ENCODE peak calls at places on chromosomes 11 and 22, in five cellular contexts. I is T-helper 9 cell, V is ACHN, X is psoas muscle, Q is HTR-8/SVneo. A is an unnamed sample.
A peak's percentile ranks its signal among the peaks of the same experiment; 100 is the strongest.

GRCh38 chr11:122192634-122193245 is 76.7 kb upstream of the BLID start:
- DNase-seq in I (no peak), V (no peak), X (no peak), Q (no peak), A (no peak)

GRCh38 chr22:24142831-24143230 is 38.5 kb upstream of the SUSD2 start:
- DNase-seq in I (no peak), V (no peak), X (no peak), Q (no peak), A (no peak)

GRCh38 chr22:30704978-30705377 is 10.3 kb downstream of the OSBP2 start:
- DNase-seq in I (no peak), V (no peak), X (no peak), Q (no peak), A (no peak)

GRCh38 chr11:84316866-84317560 is 1030.8 kb upstream of the CCDC90B start:
- DNase-seq in I (no peak), V (no peak), X (no peak), Q (no peak), A (no peak)

GRCh38 chr22:32080904-32081303 is 37.8 kb downstream of the SLC5A1 start:
- DNase-seq in I (no peak), V (peak; percentile 62), X (no peak), Q (peak; percentile 22), A (no peak)

GRCh38 chr11:127962416-127962815 is 624.9 kb downstream of the ETS1 start:
- DNase-seq in I (no peak), V (no peak), X (no peak), Q (no peak), A (no peak)

GRCh38 chr22:39956932-39957664 is 3.1 kb upstream of the TMA7B start:
- DNase-seq in I (no peak), V (no peak), X (no peak), Q (no peak), A (no peak)

GRCh38 chr11:116719102-116719501 is 53.7 kb downstream of the BUD13 start:
- DNase-seq in I (no peak), V (no peak), X (no peak), Q (no peak), A (no peak)

GRCh38 chr11:78961938-78962701 is 387.5 kb upstream of the NARS2 start:
- DNase-seq in I (no peak), V (no peak), X (no peak), Q (no peak), A (no peak)

GRCh38 chr11:12354750-12355545 is 22.4 kb upstream of the PARVA start:
- DNase-seq in I (no peak), V (no peak), X (no peak), Q (no peak), A (no peak)

GRCh38 chr11:12817681-12818332 is 143.6 kb downstream of the TEAD1 start:
- DNase-seq in I (no peak), V (no peak), X (no peak), Q (no peak), A (no peak)

GRCh38 chr11:126645206-126645605 is 289.7 kb downstream of the ST3GAL4 start:
- DNase-seq in I (no peak), V (no peak), X (no peak), Q (peak; percentile 29), A (no peak)

GRCh38 chr11:75394086-75394840 is 5.1 kb upstream of the RPS3 start:
- DNase-seq in I (no peak), V (no peak), X (no peak), Q (no peak), A (no peak)

GRCh38 chr22:48338793-48339705 is 1488.6 kb downstream of the BRD1 start:
- DNase-seq in I (no peak), V (no peak), X (no peak), Q (no peak), A (no peak)

GRCh38 chr11:73366953-73367352 is 9.2 kb upstream of the RELT start:
- DNase-seq in I (no peak), V (no peak), X (no peak), Q (no peak), A (no peak)

GRCh38 chr22:17939011-17939410 is 85.3 kb downstream of the MICAL3 start:
- DNase-seq in I (no peak), V (no peak), X (no peak), Q (no peak), A (no peak)

GRCh38 chr11:113632981-113633380 is 73.1 kb downstream of the TMPRSS5 start:
- DNase-seq in I (no peak), V (no peak), X (no peak), Q (no peak), A (peak; percentile 27)

GRCh38 chr22:23684561-23685031 is 6.2 kb upstream of the RGL4 start:
- DNase-seq in I (no peak), V (no peak), X (no peak), Q (no peak), A (peak; percentile 51)

GRCh38 chr11:26931248-26931631 is 62.7 kb upstream of the FIBIN start:
- DNase-seq in I (no peak), V (no peak), X (no peak), Q (no peak), A (no peak)

GRCh38 chr11:116694815-116695590 is 77.8 kb downstream of the BUD13 start:
- DNase-seq in I (no peak), V (no peak), X (no peak), Q (no peak), A (peak; percentile 41)

GRCh38 chr11:11620966-11621880 is 582 bp downstream of the GALNT18 start:
- DNase-seq in I (no peak), V (peak; percentile 35), X (peak; percentile 37), Q (peak; percentile 15), A (peak; percentile 80)

GRCh38 chr11:95154514-95154913 is 64.9 kb downstream of the ENDOD1 start:
- DNase-seq in I (peak; percentile 28), V (peak; percentile 48), X (no peak), Q (peak; percentile 36), A (no peak)

GRCh38 chr11:22703561-22703960 is 37.1 kb downstream of the GAS2 start:
- DNase-seq in I (no peak), V (peak; percentile 2), X (no peak), Q (no peak), A (no peak)

GRCh38 chr11:34565417-34566208 is 52.0 kb upstream of the ELF5 start:
- DNase-seq in I (no peak), V (peak; percentile 17), X (no peak), Q (no peak), A (no peak)

GRCh38 chr11:100776212-100776896 is 89.3 kb downstream of the ARHGAP42 start:
- DNase-seq in I (no peak), V (peak; percentile 85), X (no peak), Q (no peak), A (no peak)

GRCh38 chr11:72696866-72697428 is 22.7 kb upstream of the PDE2A start:
- DNase-seq in I (no peak), V (no peak), X (peak; percentile 81), Q (no peak), A (no peak)

GRCh38 chr11:69840371-69841169 is 21.4 kb upstream of the FGF3 start:
- DNase-seq in I (no peak), V (no peak), X (no peak), Q (no peak), A (peak; percentile 55)

GRCh38 chr11:86302092-86302793 is at the start of gene HIKESHI:
- DNase-seq in I (peak; percentile 86), V (peak; percentile 96), X (peak; percentile 100), Q (peak; percentile 93), A (peak; percentile 100)

GRCh38 chr11:34648036-34648435 is 27.1 kb downstream of the EHF start:
- DNase-seq in I (no peak), V (no peak), X (no peak), Q (no peak), A (no peak)

GRCh38 chr11:124875401-124875800 is 10.2 kb downstream of the ROBO3 start:
- DNase-seq in I (no peak), V (no peak), X (no peak), Q (no peak), A (peak; percentile 64)

GRCh38 chr11:120830092-120830491 is 193.8 kb upstream of the TBCEL start:
- DNase-seq in I (no peak), V (no peak), X (no peak), Q (no peak), A (no peak)

GRCh38 chr11:29217901-29218300 is 798.9 kb downstream of the KCNA4 start:
- DNase-seq in I (no peak), V (no peak), X (no peak), Q (no peak), A (no peak)

GRCh38 chr11:121578216-121579063 is 125.7 kb upstream of the SORL1-AS1 start:
- DNase-seq in I (no peak), V (no peak), X (no peak), Q (no peak), A (no peak)

A was measured in tibial artery.